ENCODE peak calls at places on chromosome 17, in ten cellular contexts. I is astrocyte of the cerebellum, K is epithelial cell of esophagus, O is AG10803, P is lower leg skin, F is heart left ventricle, S is GM23338, U is fibroblast of pulmonary artery, X is tibial artery, T is MM.1S. V is an unnamed sample.

GRCh38 chr17:49741009-49741691 is 22.8 kb downstream of the FAM117A start:
- DNase-seq in I (no peak), K (peak; percentile 67), O (peak; percentile 33), P (no peak), F (no peak), S (no peak), U (peak; percentile 38), X (no peak), T (peak; percentile 76), V (peak; percentile 40)

GRCh38 chr17:80519091-80519781 is 25.4 kb upstream of the RPTOR start:
- DNase-seq in I (no peak), K (no peak), O (peak; percentile 9), P (no peak), F (no peak), S (no peak), U (no peak), X (no peak), T (no peak), V (peak; percentile 52)

GRCh38 chr17:17044846-17045561 is 2.7 kb downstream of the MPRIP start:
- DNase-seq in I (peak; percentile 42), K (peak; percentile 31), O (peak; percentile 73), P (no peak), F (peak; percentile 82), S (peak; percentile 49), U (peak; percentile 79), X (no peak), T (peak; percentile 39), V (peak; percentile 71)

GRCh38 chr17:5486206-5487124 is at the start of gene MIS12:
- DNase-seq in I (peak; percentile 98), K (peak; percentile 99), O (peak; percentile 100), P (peak; percentile 99), F (peak; percentile 99), S (peak; percentile 100), U (peak; percentile 99), X (peak; percentile 99), T (peak; percentile 98), V (peak; percentile 98)

GRCh38 chr17:50565559-50566350 is 5.2 kb downstream of the CACNA1G start:
- DNase-seq in I (no peak), K (no peak), O (no peak), P (no peak), F (no peak), S (peak; percentile 80), U (peak; percentile 21), X (no peak), T (no peak), V (peak; percentile 31)

GRCh38 chr17:55442953-55443683 is 21.5 kb upstream of the MMD start:
- DNase-seq in I (no peak), K (no peak), O (peak; percentile 41), P (no peak), F (no peak), S (no peak), U (peak; percentile 47), X (no peak), T (no peak), V (no peak)

GRCh38 chr17:74780443-74781238 is 4.5 kb upstream of the NAT9 start:
- DNase-seq in I (no peak), K (no peak), O (no peak), P (no peak), F (no peak), S (peak; percentile 75), U (no peak), X (no peak), T (peak; percentile 70), V (peak; percentile 12)

GRCh38 chr17:83124871-83125514 is 45.6 kb downstream of the METRNL start:
- DNase-seq in I (no peak), K (no peak), O (no peak), P (no peak), F (no peak), S (no peak), U (no peak), X (no peak), T (no peak), V (no peak)

GRCh38 chr17:35856603-35857002 is 12.1 kb downstream of the HEATR9 start:
- DNase-seq in I (no peak), K (no peak), O (no peak), P (no peak), F (no peak), S (no peak), U (no peak), X (no peak), T (no peak), V (no peak)

GRCh38 chr17:56987283-56987834 is 9.4 kb downstream of the SCPEP1 start:
- DNase-seq in I (no peak), K (no peak), O (no peak), P (no peak), F (no peak), S (no peak), U (no peak), X (no peak), T (no peak), V (peak; percentile 25)

GRCh38 chr17:58210922-58211321 is 8.1 kb downstream of the MKS1 start:
- DNase-seq in I (no peak), K (no peak), O (no peak), P (no peak), F (no peak), S (peak; percentile 28), U (no peak), X (no peak), T (no peak), V (no peak)
- TF ChIP-seq CTCF in I (peak; percentile 8), K (no peak), O (no peak), P (no peak), F (no peak), S (peak; percentile 60), U (peak; percentile 1), X (no peak), T (peak; percentile 37), V (no peak)

DNA sequence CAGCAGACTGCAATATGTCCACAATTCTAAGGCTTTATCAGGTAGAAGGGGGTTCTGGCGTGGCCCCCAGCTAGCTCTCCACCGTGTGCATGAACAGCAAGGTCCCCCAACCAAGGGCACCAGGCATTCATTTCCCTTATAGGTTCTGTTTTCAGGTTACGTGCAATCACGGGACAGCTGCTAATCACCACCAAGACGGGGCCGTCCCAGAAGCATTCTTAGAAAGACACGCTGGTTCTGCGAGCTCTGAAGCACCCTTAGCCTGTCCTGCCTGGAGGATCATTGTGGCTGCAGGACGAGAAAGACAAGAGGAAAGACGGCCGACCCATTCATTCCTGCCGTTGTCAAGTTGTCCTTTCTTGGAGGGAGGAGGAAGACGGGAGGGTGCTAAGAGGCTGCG is 302.9 kb downstream of the SOX9 start:
- DNase-seq in I (no peak), K (no peak), O (no peak), P (no peak), F (no peak), S (no peak), U (no peak), X (no peak), T (no peak), V (no peak)
- H3K4me3 ChIP-seq in I (no peak overlapping the region), K (no peak overlapping the region), O (no peak overlapping the region), P (no peak overlapping the region), F (no peak overlapping the region), S (no peak overlapping the region), U (no peak overlapping the region), X (no peak overlapping the region), T (peak overlapping the region; percentile 30), V (no peak overlapping the region)

DNA sequence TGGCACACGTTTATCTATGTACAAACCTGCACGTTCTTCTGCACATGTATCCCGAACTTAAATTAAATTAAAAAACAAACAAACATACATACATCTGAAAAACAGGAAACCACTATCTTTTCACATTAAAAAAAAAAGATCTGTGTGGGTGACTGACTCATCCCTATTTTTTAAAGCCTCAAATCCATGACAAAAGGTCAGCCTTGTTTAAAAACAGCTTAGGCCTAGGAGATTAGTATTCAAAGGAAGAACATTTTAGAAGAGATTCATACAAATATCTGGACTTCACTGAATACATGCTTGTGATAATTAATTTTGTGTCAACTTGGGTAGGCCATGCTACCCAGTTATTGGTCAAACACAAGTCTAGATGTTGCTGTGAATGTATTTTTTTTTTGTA is 4.6 kb upstream of the PRKAR1A start:
- DNase-seq in I (no peak), K (no peak), O (no peak), P (no peak), F (no peak), S (no peak), U (no peak), X (no peak), T (no peak), V (peak; percentile 57)
- TF ChIP-seq CTCF in I (no peak), K (no peak), O (no peak), P (no peak), F (no peak), S (no peak), U (no peak), X (no peak), T (no peak), V (no peak)

GRCh38 chr17:29710891-29711418 is 88.2 kb upstream of the CORO6 start:
- DNase-seq in I (no peak), K (peak; percentile 93), O (peak; percentile 75), P (no peak), F (no peak), S (no peak), U (no peak), X (peak; percentile 28), T (no peak), V (peak; percentile 84)

GRCh38 chr17:29709861-29710849 is 87.4 kb upstream of the CORO6 start:
- DNase-seq in I (no peak), K (no peak), O (peak; percentile 68), P (no peak), F (no peak), S (no peak), U (peak; percentile 52), X (no peak), T (no peak), V (peak; percentile 59)

GRCh38 chr17:29705352-29705751 is 82.6 kb upstream of the CORO6 start:
- DNase-seq in I (no peak), K (no peak), O (no peak), P (no peak), F (no peak), S (no peak), U (no peak), X (no peak), T (peak; percentile 19), V (no peak)

GRCh38 chr17:29706045-29706431 is 83.3 kb upstream of the CORO6 start:
- DNase-seq in I (no peak), K (no peak), O (no peak), P (no peak), F (no peak), S (no peak), U (no peak), X (no peak), T (no peak), V (no peak)

GRCh38 chr17:29707212-29707571 is 84.5 kb upstream of the CORO6 start:
- DNase-seq in I (no peak), K (no peak), O (no peak), P (no peak), F (no peak), S (no peak), U (no peak), X (no peak), T (peak; percentile 27), V (no peak)
- H3K4me3 ChIP-seq in I (no peak overlapping the region), K (no peak overlapping the region), O (no peak overlapping the region), P (no peak overlapping the region), F (no peak overlapping the region), S (no peak overlapping the region), U (no peak overlapping the region), X (no peak overlapping the region), T (peak overlapping the region; percentile 30), V (no peak overlapping the region)